ENCODE peak calls at places on chromosome 11, in five cellular contexts. One of them, this sample, is unnamed.

GRCh38 chr11:114141863-114142590 is 82.5 kb downstream of the ZBTB16 start:
- DNase-seq in cardiac muscle cell: no peak
- DNase-seq in mucosa of descending colon: no peak
- DNase-seq in fibroblast of mammary gland: no peak
- DNase-seq in mammary epithelial cell: no peak
- DNase-seq in this sample: no peak

GRCh38 chr11:67032830-67033555 is 10.1 kb downstream of the SYT12 start:
- DNase-seq in cardiac muscle cell: peak
- DNase-seq in mucosa of descending colon: no peak
- DNase-seq in fibroblast of mammary gland: peak
- DNase-seq in mammary epithelial cell: peak
- DNase-seq in this sample: peak

GRCh38 chr11:47234669-47235075 is 13.9 kb downstream of the ACP2 start:
- DNase-seq in cardiac muscle cell: peak
- DNase-seq in mucosa of descending colon: no peak
- DNase-seq in fibroblast of mammary gland: peak
- DNase-seq in mammary epithelial cell: no peak
- DNase-seq in this sample: no peak

GRCh38 chr11:69912161-69912910 is 93.1 kb upstream of the FGF3 start:
- DNase-seq in cardiac muscle cell: no peak
- DNase-seq in mucosa of descending colon: peak
- DNase-seq in fibroblast of mammary gland: no peak
- DNase-seq in mammary epithelial cell: no peak
- DNase-seq in this sample: no peak

GRCh38 chr11:133816146-133816545 is 29.2 kb downstream of the SPATA19 start:
- DNase-seq in cardiac muscle cell: no peak
- DNase-seq in mucosa of descending colon: no peak
- DNase-seq in fibroblast of mammary gland: no peak
- DNase-seq in mammary epithelial cell: no peak
- DNase-seq in this sample: no peak

GRCh38 chr11:57288771-57289579 is 35.8 kb downstream of the TNKS1BP1 start:
- DNase-seq in cardiac muscle cell: peak
- DNase-seq in mucosa of descending colon: peak
- DNase-seq in fibroblast of mammary gland: peak
- DNase-seq in mammary epithelial cell: peak
- DNase-seq in this sample: peak

GRCh38 chr11:91163619-91164451 is 941.0 kb upstream of the CHORDC1 start:
- DNase-seq in cardiac muscle cell: peak
- DNase-seq in mucosa of descending colon: no peak
- DNase-seq in fibroblast of mammary gland: peak
- DNase-seq in mammary epithelial cell: peak
- DNase-seq in this sample: no peak

GRCh38 chr11:128549256-128549944 is 38.0 kb downstream of the ETS1 start:
- DNase-seq in cardiac muscle cell: peak
- DNase-seq in mucosa of descending colon: peak
- DNase-seq in fibroblast of mammary gland: peak
- DNase-seq in mammary epithelial cell: no peak
- DNase-seq in this sample: no peak

GRCh38 chr11:111047376-111047775 is 198.1 kb upstream of the POU2AF2 start:
- DNase-seq in cardiac muscle cell: no peak
- DNase-seq in mucosa of descending colon: no peak
- DNase-seq in fibroblast of mammary gland: peak
- DNase-seq in mammary epithelial cell: no peak
- DNase-seq in this sample: no peak

GRCh38 chr11:74321487-74322188 is 10.2 kb upstream of the P4HA3 start:
- DNase-seq in cardiac muscle cell: peak
- DNase-seq in mucosa of descending colon: no peak
- DNase-seq in fibroblast of mammary gland: peak
- DNase-seq in mammary epithelial cell: peak
- DNase-seq in this sample: peak

GRCh38 chr11:130180491-130180890 is 20.9 kb downstream of the ST14 start:
- DNase-seq in cardiac muscle cell: no peak
- DNase-seq in mucosa of descending colon: peak
- DNase-seq in fibroblast of mammary gland: peak
- DNase-seq in mammary epithelial cell: peak
- DNase-seq in this sample: peak

GRCh38 chr11:2475151-2475918 is 30.5 kb downstream of the KCNQ1 start:
- DNase-seq in cardiac muscle cell: peak
- DNase-seq in mucosa of descending colon: no peak
- DNase-seq in fibroblast of mammary gland: no peak
- DNase-seq in mammary epithelial cell: no peak
- DNase-seq in this sample: no peak

GRCh38 chr11:109849946-109850345 is 243.2 kb upstream of the ZC3H12C start:
- DNase-seq in cardiac muscle cell: no peak
- DNase-seq in mucosa of descending colon: no peak
- DNase-seq in fibroblast of mammary gland: no peak
- DNase-seq in mammary epithelial cell: no peak
- DNase-seq in this sample: no peak

GRCh38 chr11:132248585-132248984 is 878.2 kb downstream of the NTM start:
- DNase-seq in cardiac muscle cell: no peak
- DNase-seq in mucosa of descending colon: no peak
- DNase-seq in fibroblast of mammary gland: no peak
- DNase-seq in mammary epithelial cell: no peak
- DNase-seq in this sample: no peak

GRCh38 chr11:34653851-34654490 is 33.1 kb downstream of the EHF start:
- DNase-seq in cardiac muscle cell: peak
- DNase-seq in mucosa of descending colon: peak
- DNase-seq in fibroblast of mammary gland: peak
- DNase-seq in mammary epithelial cell: peak
- DNase-seq in this sample: peak
- TF ChIP-seq CTCF in cardiac muscle cell: peak
- TF ChIP-seq CTCF in mucosa of descending colon: no peak
- TF ChIP-seq CTCF in fibroblast of mammary gland: peak
- TF ChIP-seq CTCF in mammary epithelial cell: no peak
- TF ChIP-seq CTCF in this sample: peak

GRCh38 chr11:126969865-126970479 is 30.6 kb downstream of the KIRREL3 start:
- DNase-seq in cardiac muscle cell: peak
- DNase-seq in mucosa of descending colon: no peak
- DNase-seq in fibroblast of mammary gland: peak
- DNase-seq in mammary epithelial cell: peak
- DNase-seq in this sample: peak
- TF ChIP-seq CTCF in cardiac muscle cell: peak
- TF ChIP-seq CTCF in mucosa of descending colon: no peak
- TF ChIP-seq CTCF in fibroblast of mammary gland: peak
- TF ChIP-seq CTCF in mammary epithelial cell: peak
- TF ChIP-seq CTCF in this sample: peak

GRCh38 chr11:869399-870126 is 26.9 kb downstream of the TSPAN4 start:
- DNase-seq in cardiac muscle cell: no peak
- DNase-seq in mucosa of descending colon: no peak
- DNase-seq in fibroblast of mammary gland: no peak
- DNase-seq in mammary epithelial cell: no peak
- DNase-seq in this sample: no peak

GRCh38 chr11:871472-871871 is 28.8 kb downstream of the TSPAN4 start:
- DNase-seq in cardiac muscle cell: no peak
- DNase-seq in mucosa of descending colon: no peak
- DNase-seq in fibroblast of mammary gland: no peak
- DNase-seq in mammary epithelial cell: no peak
- DNase-seq in this sample: no peak

GRCh38 chr11:868802-869201 is 26.1 kb downstream of the TSPAN4 start:
- DNase-seq in cardiac muscle cell: no peak
- DNase-seq in mucosa of descending colon: no peak
- DNase-seq in fibroblast of mammary gland: no peak
- DNase-seq in mammary epithelial cell: no peak
- DNase-seq in this sample: no peak

GRCh38 chr11:870418-870817 is 27.8 kb downstream of the TSPAN4 start:
- DNase-seq in cardiac muscle cell: no peak
- DNase-seq in mucosa of descending colon: no peak
- DNase-seq in fibroblast of mammary gland: no peak
- DNase-seq in mammary epithelial cell: no peak
- DNase-seq in this sample: no peak

DNA sequence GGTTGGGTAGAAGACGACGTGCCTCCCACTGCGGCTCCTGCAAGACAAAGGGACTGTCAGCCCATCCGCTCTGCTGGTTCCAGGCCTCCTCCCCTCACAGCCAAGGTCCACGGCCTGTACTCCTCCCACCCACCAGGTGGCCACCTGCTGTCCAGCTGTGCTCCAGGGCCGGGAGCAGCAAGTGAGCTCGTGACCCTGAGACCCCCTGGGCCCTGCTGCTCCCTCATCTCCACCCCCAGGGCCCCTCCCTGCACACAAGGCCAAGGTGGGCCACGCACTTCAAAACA is 27.4 kb downstream of the TSPAN4 start:
- DNase-seq in cardiac muscle cell: no peak
- DNase-seq in mucosa of descending colon: no peak
- DNase-seq in fibroblast of mammary gland: no peak
- DNase-seq in mammary epithelial cell: no peak
- DNase-seq in this sample: no peak
- TF ChIP-seq CTCF in cardiac muscle cell: peak
- TF ChIP-seq CTCF in mucosa of descending colon: no peak
- TF ChIP-seq CTCF in fibroblast of mammary gland: no peak
- TF ChIP-seq CTCF in mammary epithelial cell: peak
- TF ChIP-seq CTCF in this sample: peak

GRCh38 chr11:5611627-5612026 is 13.2 kb upstream of the TRIM34 start:
- DNase-seq in cardiac muscle cell: no peak
- DNase-seq in mucosa of descending colon: no peak
- DNase-seq in fibroblast of mammary gland: no peak
- DNase-seq in mammary epithelial cell: no peak
- DNase-seq in this sample: no peak
- TF ChIP-seq CTCF in cardiac muscle cell: no peak
- TF ChIP-seq CTCF in mucosa of descending colon: no peak
- TF ChIP-seq CTCF in fibroblast of mammary gland: no peak
- TF ChIP-seq CTCF in mammary epithelial cell: peak
- TF ChIP-seq CTCF in this sample: no peak

DNA sequence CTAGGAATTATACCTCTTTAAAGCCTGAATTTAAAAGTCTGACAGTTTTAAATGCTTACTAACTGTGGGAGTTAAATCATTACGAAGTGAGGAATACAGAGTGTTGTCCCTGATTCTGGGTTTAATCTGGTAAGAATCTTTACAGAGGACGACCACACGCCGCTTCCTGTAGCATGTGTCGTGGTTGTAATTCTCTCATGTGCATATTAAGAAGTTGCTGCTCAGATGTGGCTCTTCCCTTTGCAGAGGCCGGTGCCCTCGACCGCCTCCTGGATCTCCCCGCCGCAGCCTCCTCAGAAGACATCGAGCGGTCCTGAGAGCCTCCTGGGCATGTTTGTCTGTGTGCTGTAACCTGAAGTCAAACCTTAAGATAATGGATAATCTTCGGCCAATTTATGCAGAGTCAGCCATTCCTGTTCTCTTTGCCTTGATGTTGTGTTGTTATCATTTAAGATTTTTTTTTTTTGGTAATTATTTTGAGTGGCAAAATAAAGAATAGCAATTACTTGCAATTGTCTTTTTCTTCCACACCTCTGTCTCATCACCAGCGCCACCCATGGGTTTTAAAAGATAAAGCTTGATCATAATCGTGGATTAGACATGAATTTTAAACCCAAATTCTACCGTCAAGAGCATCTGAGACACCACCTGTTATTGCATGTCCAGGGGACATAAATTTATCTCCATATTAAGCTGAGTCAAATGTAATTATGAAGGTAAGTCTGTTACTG is 6.5 kb downstream of the GAL start:
- DNase-seq in cardiac muscle cell: no peak
- DNase-seq in mucosa of descending colon: no peak
- DNase-seq in fibroblast of mammary gland: no peak
- DNase-seq in mammary epithelial cell: no peak
- DNase-seq in this sample: no peak
- TF ChIP-seq CTCF in cardiac muscle cell: no peak
- TF ChIP-seq CTCF in mucosa of descending colon: no peak
- TF ChIP-seq CTCF in fibroblast of mammary gland: peak
- TF ChIP-seq CTCF in mammary epithelial cell: no peak
- TF ChIP-seq CTCF in this sample: peak